ENCODE peak calls at places on chromosomes 2 and 18, in ten cellular contexts. One of them, this sample, is unnamed.

GRCh38 chr18:8322486-8322885 is 286.8 kb upstream of the RAB12 start:
- DNase-seq in fibroblast of lung: no peak
- DNase-seq in gastrocnemius medialis: no peak
- DNase-seq in HCT116: no peak
- DNase-seq in GM23338: no peak
- DNase-seq in LNCaP clone FGC: no peak
- DNase-seq in glutamatergic neuron: no peak
- DNase-seq in Calu3: no peak
- DNase-seq in CD8-positive, alpha-beta T cell: no peak
- DNase-seq in GM13977: no peak
- DNase-seq in this sample: no peak

GRCh38 chr18:12597775-12598174 is 60.1 kb downstream of the SPIRE1 start:
- DNase-seq in GM13977: no peak
- DNase-seq in gastrocnemius medialis: peak
- DNase-seq in fibroblast of lung: peak
- DNase-seq in Calu3: peak
- DNase-seq in HCT116: peak
- DNase-seq in LNCaP clone FGC: no peak
- DNase-seq in GM23338: no peak
- DNase-seq in glutamatergic neuron: no peak
- DNase-seq in CD8-positive, alpha-beta T cell: no peak
- DNase-seq in this sample: no peak

GRCh38 chr2:118577202-118577601 is 270.2 kb downstream of the EN1 start:
- DNase-seq in gastrocnemius medialis: no peak
- DNase-seq in LNCaP clone FGC: no peak
- DNase-seq in CD8-positive, alpha-beta T cell: no peak
- DNase-seq in HCT116: no peak
- DNase-seq in GM23338: no peak
- DNase-seq in GM13977: no peak
- DNase-seq in glutamatergic neuron: no peak
- DNase-seq in fibroblast of lung: peak
- DNase-seq in Calu3: no peak
- DNase-seq in this sample: no peak

GRCh38 chr2:7037340-7038333 is 120.4 kb downstream of the RNF144A start:
- DNase-seq in GM23338: peak
- DNase-seq in CD8-positive, alpha-beta T cell: peak
- DNase-seq in glutamatergic neuron: peak
- DNase-seq in Calu3: peak
- DNase-seq in LNCaP clone FGC: no peak
- DNase-seq in GM13977: peak
- DNase-seq in HCT116: peak
- DNase-seq in gastrocnemius medialis: no peak
- DNase-seq in fibroblast of lung: peak
- DNase-seq in this sample: peak

GRCh38 chr2:120390381-120391055 is 44.6 kb downstream of the INHBB start:
- DNase-seq in fibroblast of lung: no peak
- DNase-seq in CD8-positive, alpha-beta T cell: peak
- DNase-seq in GM13977: no peak
- DNase-seq in glutamatergic neuron: no peak
- DNase-seq in HCT116: no peak
- DNase-seq in Calu3: no peak
- DNase-seq in GM23338: no peak
- DNase-seq in LNCaP clone FGC: no peak
- DNase-seq in gastrocnemius medialis: no peak
- DNase-seq in this sample: no peak

GRCh38 chr2:213766465-213766891 is 482.2 kb downstream of the SPAG16 start:
- DNase-seq in glutamatergic neuron: no peak
- DNase-seq in LNCaP clone FGC: no peak
- DNase-seq in GM13977: peak
- DNase-seq in HCT116: no peak
- DNase-seq in Calu3: no peak
- DNase-seq in fibroblast of lung: peak
- DNase-seq in CD8-positive, alpha-beta T cell: no peak
- DNase-seq in gastrocnemius medialis: no peak
- DNase-seq in GM23338: no peak
- DNase-seq in this sample: peak

GRCh38 chr2:177772529-177772928 is 300.0 kb downstream of the PDE11A start:
- DNase-seq in HCT116: peak
- DNase-seq in CD8-positive, alpha-beta T cell: no peak
- DNase-seq in glutamatergic neuron: no peak
- DNase-seq in gastrocnemius medialis: no peak
- DNase-seq in GM23338: peak
- DNase-seq in LNCaP clone FGC: no peak
- DNase-seq in fibroblast of lung: peak
- DNase-seq in GM13977: peak
- DNase-seq in Calu3: peak
- DNase-seq in this sample: peak

GRCh38 chr2:8135051-8135675 is 546.7 kb upstream of the ID2 start:
- DNase-seq in gastrocnemius medialis: no peak
- DNase-seq in CD8-positive, alpha-beta T cell: no peak
- DNase-seq in LNCaP clone FGC: no peak
- DNase-seq in GM13977: no peak
- DNase-seq in GM23338: no peak
- DNase-seq in HCT116: no peak
- DNase-seq in fibroblast of lung: no peak
- DNase-seq in glutamatergic neuron: no peak
- DNase-seq in Calu3: no peak
- DNase-seq in this sample: no peak

GRCh38 chr2:181025004-181025403 is 44.6 kb downstream of the UBE2E3 start:
- DNase-seq in glutamatergic neuron: no peak
- DNase-seq in CD8-positive, alpha-beta T cell: no peak
- DNase-seq in gastrocnemius medialis: no peak
- DNase-seq in GM23338: no peak
- DNase-seq in GM13977: no peak
- DNase-seq in HCT116: no peak
- DNase-seq in LNCaP clone FGC: no peak
- DNase-seq in fibroblast of lung: no peak
- DNase-seq in Calu3: no peak
- DNase-seq in this sample: no peak

GRCh38 chr2:32291746-32292145 is 14.0 kb downstream of the YIPF4 start:
- DNase-seq in gastrocnemius medialis: no peak
- DNase-seq in GM23338: no peak
- DNase-seq in HCT116: no peak
- DNase-seq in fibroblast of lung: no peak
- DNase-seq in LNCaP clone FGC: no peak
- DNase-seq in GM13977: no peak
- DNase-seq in glutamatergic neuron: no peak
- DNase-seq in Calu3: peak
- DNase-seq in CD8-positive, alpha-beta T cell: no peak
- DNase-seq in this sample: no peak

DNA sequence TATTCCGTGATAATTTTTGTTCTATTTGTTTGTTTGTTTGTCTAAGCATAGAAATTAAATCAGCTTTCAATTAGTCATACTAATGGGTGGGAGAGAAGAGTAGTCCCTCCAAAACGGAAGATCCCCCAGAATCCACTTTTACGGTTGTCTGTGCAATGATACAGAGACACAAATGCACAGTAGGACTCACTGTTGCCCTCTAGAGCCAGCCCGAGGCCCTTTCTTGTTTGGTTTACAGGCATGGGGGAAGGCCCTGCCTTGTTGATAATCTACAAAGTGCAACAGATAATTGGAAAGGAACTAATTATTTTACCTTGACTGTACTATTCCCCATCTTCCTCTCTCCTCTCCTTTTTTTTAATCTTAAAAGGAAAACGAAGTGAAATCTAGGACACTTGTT is 121.1 kb downstream of the ACOXL start:
- DNase-seq in GM23338: peak
- DNase-seq in LNCaP clone FGC: peak
- DNase-seq in fibroblast of lung: peak
- DNase-seq in gastrocnemius medialis: peak
- DNase-seq in HCT116: peak
- DNase-seq in glutamatergic neuron: peak
- DNase-seq in GM13977: peak
- DNase-seq in Calu3: peak
- DNase-seq in CD8-positive, alpha-beta T cell: peak
- DNase-seq in this sample: peak
- TF ChIP-seq CTCF in GM23338: peak
- TF ChIP-seq CTCF in LNCaP clone FGC: peak
- TF ChIP-seq CTCF in fibroblast of lung: peak
- TF ChIP-seq CTCF in gastrocnemius medialis: no peak
- TF ChIP-seq CTCF in HCT116: peak
- TF ChIP-seq CTCF in glutamatergic neuron: no peak
- TF ChIP-seq CTCF in GM13977: peak
- TF ChIP-seq CTCF in Calu3: peak
- TF ChIP-seq CTCF in CD8-positive, alpha-beta T cell: peak
- TF ChIP-seq CTCF in this sample: peak

GRCh38 chr2:105796791-105797190 is 52.1 kb downstream of the NCK2 start:
- DNase-seq in GM13977: no peak
- DNase-seq in gastrocnemius medialis: no peak
- DNase-seq in Calu3: no peak
- DNase-seq in fibroblast of lung: no peak
- DNase-seq in HCT116: no peak
- DNase-seq in glutamatergic neuron: no peak
- DNase-seq in CD8-positive, alpha-beta T cell: no peak
- DNase-seq in GM23338: no peak
- DNase-seq in LNCaP clone FGC: no peak
- DNase-seq in this sample: no peak
- TF ChIP-seq CTCF in GM13977: no peak
- TF ChIP-seq CTCF in gastrocnemius medialis: no peak
- TF ChIP-seq CTCF in Calu3: no peak
- TF ChIP-seq CTCF in fibroblast of lung: no peak
- TF ChIP-seq CTCF in HCT116: no peak
- TF ChIP-seq CTCF in glutamatergic neuron: no peak
- TF ChIP-seq CTCF in CD8-positive, alpha-beta T cell: no peak
- TF ChIP-seq CTCF in GM23338: no peak
- TF ChIP-seq CTCF in LNCaP clone FGC: no peak
- TF ChIP-seq CTCF in this sample: no peak

GRCh38 chr18:46252754-46253153 is 148.6 kb downstream of the HAUS1 start:
- DNase-seq in LNCaP clone FGC: no peak
- DNase-seq in HCT116: no peak
- DNase-seq in GM13977: no peak
- DNase-seq in Calu3: no peak
- DNase-seq in gastrocnemius medialis: no peak
- DNase-seq in GM23338: no peak
- DNase-seq in glutamatergic neuron: no peak
- DNase-seq in CD8-positive, alpha-beta T cell: no peak
- DNase-seq in fibroblast of lung: no peak
- DNase-seq in this sample: no peak
- TF ChIP-seq CTCF in LNCaP clone FGC: no peak
- TF ChIP-seq CTCF in HCT116: no peak
- TF ChIP-seq CTCF in GM13977: no peak
- TF ChIP-seq CTCF in Calu3: no peak
- TF ChIP-seq CTCF in gastrocnemius medialis: no peak
- TF ChIP-seq CTCF in GM23338: no peak
- TF ChIP-seq CTCF in glutamatergic neuron: no peak
- TF ChIP-seq CTCF in CD8-positive, alpha-beta T cell: no peak
- TF ChIP-seq CTCF in fibroblast of lung: no peak
- TF ChIP-seq CTCF in this sample: no peak

GRCh38 chr2:113700186-113700841 is 56.1 kb downstream of the SLC35F5 start:
- DNase-seq in gastrocnemius medialis: no peak
- DNase-seq in fibroblast of lung: no peak
- DNase-seq in Calu3: no peak
- DNase-seq in HCT116: no peak
- DNase-seq in glutamatergic neuron: no peak
- DNase-seq in LNCaP clone FGC: no peak
- DNase-seq in GM23338: peak
- DNase-seq in CD8-positive, alpha-beta T cell: no peak
- DNase-seq in GM13977: peak
- DNase-seq in this sample: peak
- TF ChIP-seq CTCF in gastrocnemius medialis: no peak
- TF ChIP-seq CTCF in fibroblast of lung: no peak
- TF ChIP-seq CTCF in Calu3: no peak
- TF ChIP-seq CTCF in HCT116: no peak
- TF ChIP-seq CTCF in glutamatergic neuron: no peak
- TF ChIP-seq CTCF in LNCaP clone FGC: no peak
- TF ChIP-seq CTCF in GM23338: peak
- TF ChIP-seq CTCF in CD8-positive, alpha-beta T cell: peak
- TF ChIP-seq CTCF in GM13977: peak
- TF ChIP-seq CTCF in this sample: peak

DNA sequence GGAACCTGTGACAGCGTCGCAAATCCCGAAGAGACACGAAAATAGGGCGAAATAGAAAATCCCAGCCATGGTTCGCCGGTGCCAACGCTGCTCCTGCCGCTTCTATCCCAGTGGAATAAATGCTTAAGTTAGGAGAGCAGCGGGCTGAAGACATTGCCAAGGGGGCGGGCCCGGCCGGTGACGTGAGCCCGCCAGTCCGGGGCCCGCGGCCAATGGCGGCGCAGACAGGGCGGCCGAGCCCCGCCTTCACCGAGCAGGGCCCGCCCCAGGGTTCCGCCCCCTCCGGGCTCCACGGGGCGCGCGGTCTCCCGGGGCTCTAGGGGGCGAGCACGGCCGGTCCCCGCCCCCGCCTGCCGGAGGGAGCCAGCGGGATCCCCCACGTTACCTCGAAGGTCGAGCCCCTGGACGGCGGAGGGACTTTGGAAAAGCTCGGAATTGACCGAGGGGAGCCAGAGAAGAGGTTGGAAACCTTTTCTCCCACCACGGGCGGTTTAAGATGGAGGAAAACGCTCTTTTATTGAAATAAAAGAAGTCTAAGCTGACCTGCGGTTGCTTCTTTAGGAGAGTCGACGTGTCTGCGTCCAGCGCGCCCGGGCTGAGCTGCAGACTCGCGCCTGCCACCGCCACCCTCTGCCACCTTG is at the start of gene EPHA4:
- DNase-seq in gastrocnemius medialis: peak
- DNase-seq in HCT116: peak
- DNase-seq in LNCaP clone FGC: peak
- DNase-seq in GM23338: peak
- DNase-seq in CD8-positive, alpha-beta T cell: peak
- DNase-seq in fibroblast of lung: peak
- DNase-seq in glutamatergic neuron: peak
- DNase-seq in Calu3: peak
- DNase-seq in GM13977: peak
- DNase-seq in this sample: peak
- TF ChIP-seq CTCF in gastrocnemius medialis: no peak
- TF ChIP-seq CTCF in HCT116: peak
- TF ChIP-seq CTCF in LNCaP clone FGC: no peak
- TF ChIP-seq CTCF in GM23338: no peak
- TF ChIP-seq CTCF in CD8-positive, alpha-beta T cell: peak
- TF ChIP-seq CTCF in fibroblast of lung: peak
- TF ChIP-seq CTCF in glutamatergic neuron: no peak
- TF ChIP-seq CTCF in Calu3: peak
- TF ChIP-seq CTCF in GM13977: peak
- TF ChIP-seq CTCF in this sample: no peak

DNA sequence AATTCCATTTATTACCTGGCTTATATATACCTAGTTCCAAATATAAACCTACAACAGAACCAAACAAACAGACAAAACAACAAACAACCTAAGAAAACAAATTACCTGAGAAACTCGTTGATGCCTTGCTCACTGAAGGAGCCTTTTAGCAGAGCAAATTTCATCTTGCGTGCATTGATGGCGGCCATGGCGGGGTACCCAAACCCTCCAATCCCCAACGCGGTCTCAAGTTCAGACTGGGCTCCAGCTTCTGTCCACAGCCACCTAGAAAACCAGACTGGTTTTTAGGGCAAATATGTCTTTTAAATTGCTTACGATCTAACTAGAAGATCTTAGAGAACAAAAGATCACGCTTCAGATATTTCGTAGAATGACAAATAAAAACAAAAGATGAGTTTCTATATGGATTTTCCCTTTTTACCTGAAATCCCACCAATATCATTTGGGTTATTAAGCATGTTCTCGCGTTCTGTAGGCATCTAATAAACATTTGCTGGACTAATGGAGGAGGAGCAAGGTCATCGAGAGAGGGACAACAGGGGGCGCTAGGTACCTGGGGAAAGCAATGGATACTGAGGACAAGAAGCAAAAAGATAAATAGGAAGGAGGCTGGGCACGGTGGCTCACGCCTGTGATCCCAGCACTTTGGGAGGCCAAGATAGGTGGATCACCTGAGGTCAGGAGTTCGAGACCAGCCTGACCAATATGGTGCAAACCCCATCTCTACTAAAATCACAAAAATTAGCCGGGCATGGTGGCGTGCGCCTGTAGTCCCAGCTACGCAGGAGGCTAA is 25.2 kb downstream of the PDIA6 start:
- DNase-seq in Calu3: no peak
- DNase-seq in gastrocnemius medialis: no peak
- DNase-seq in GM23338: peak
- DNase-seq in GM13977: peak
- DNase-seq in fibroblast of lung: no peak
- DNase-seq in CD8-positive, alpha-beta T cell: no peak
- DNase-seq in LNCaP clone FGC: no peak
- DNase-seq in HCT116: no peak
- DNase-seq in glutamatergic neuron: peak
- DNase-seq in this sample: peak
- TF ChIP-seq CTCF in Calu3: no peak
- TF ChIP-seq CTCF in gastrocnemius medialis: no peak
- TF ChIP-seq CTCF in GM23338: peak
- TF ChIP-seq CTCF in GM13977: peak
- TF ChIP-seq CTCF in fibroblast of lung: no peak
- TF ChIP-seq CTCF in CD8-positive, alpha-beta T cell: no peak
- TF ChIP-seq CTCF in LNCaP clone FGC: peak
- TF ChIP-seq CTCF in HCT116: peak
- TF ChIP-seq CTCF in glutamatergic neuron: no peak
- TF ChIP-seq CTCF in this sample: peak

This sample was measured in GM13976.